ENCODE peak calls at places on chromosomes 4 and X, in seven cellular contexts. One of them, this sample, is unnamed.

GRCh38 chr4:123244233-123244632 is 152.4 kb upstream of the SPRY1 start:
- DNase-seq in brain microvascular endothelial cell: peak
- DNase-seq in NAMALWA: no peak
- DNase-seq in activated CD4-positive, alpha-beta T cell treated with anti-CD3 and anti-CD28 coated beads, Interleukin-2, amount 50 U/mL, for 4 hours: no peak
- DNase-seq in LoVo: no peak
- DNase-seq in activated gamma-delta T cell treated with anti-CD3 and anti-CD28 coated beads, Interleukin-2, amount 50 U/mL, for 16 hours: no peak
- DNase-seq in cardiac muscle cell: no peak
- DNase-seq in this sample: no peak

GRCh38 chrX:22135994-22136684 is 104.0 kb downstream of the PHEX start:
- DNase-seq in brain microvascular endothelial cell: no peak
- DNase-seq in NAMALWA: peak
- DNase-seq in activated CD4-positive, alpha-beta T cell treated with anti-CD3 and anti-CD28 coated beads, Interleukin-2, amount 50 U/mL, for 4 hours: no peak
- DNase-seq in LoVo: no peak
- DNase-seq in activated gamma-delta T cell treated with anti-CD3 and anti-CD28 coated beads, Interleukin-2, amount 50 U/mL, for 16 hours: no peak
- DNase-seq in cardiac muscle cell: peak
- DNase-seq in this sample: peak

GRCh38 chrX:115912372-115912897 is 258.1 kb upstream of the AGTR2 start:
- DNase-seq in brain microvascular endothelial cell: no peak
- DNase-seq in NAMALWA: peak
- DNase-seq in activated CD4-positive, alpha-beta T cell treated with anti-CD3 and anti-CD28 coated beads, Interleukin-2, amount 50 U/mL, for 4 hours: no peak
- DNase-seq in LoVo: no peak
- DNase-seq in activated gamma-delta T cell treated with anti-CD3 and anti-CD28 coated beads, Interleukin-2, amount 50 U/mL, for 16 hours: no peak
- DNase-seq in cardiac muscle cell: no peak
- DNase-seq in this sample: no peak

GRCh38 chr4:19494958-19495357 is 756.7 kb upstream of the SLIT2 start:
- DNase-seq in brain microvascular endothelial cell: no peak
- DNase-seq in NAMALWA: no peak
- DNase-seq in activated CD4-positive, alpha-beta T cell treated with anti-CD3 and anti-CD28 coated beads, Interleukin-2, amount 50 U/mL, for 4 hours: no peak
- DNase-seq in LoVo: no peak
- DNase-seq in activated gamma-delta T cell treated with anti-CD3 and anti-CD28 coated beads, Interleukin-2, amount 50 U/mL, for 16 hours: no peak
- DNase-seq in cardiac muscle cell: no peak
- DNase-seq in this sample: no peak

GRCh38 chr4:15893967-15894366 is 44.6 kb downstream of the FGFBP1 start:
- DNase-seq in brain microvascular endothelial cell: peak
- DNase-seq in NAMALWA: no peak
- DNase-seq in activated CD4-positive, alpha-beta T cell treated with anti-CD3 and anti-CD28 coated beads, Interleukin-2, amount 50 U/mL, for 4 hours: no peak
- DNase-seq in LoVo: peak
- DNase-seq in activated gamma-delta T cell treated with anti-CD3 and anti-CD28 coated beads, Interleukin-2, amount 50 U/mL, for 16 hours: no peak
- DNase-seq in cardiac muscle cell: no peak
- DNase-seq in this sample: no peak

GRCh38 chrX:19554786-19555185 is 39.5 kb upstream of the MAP3K15 start:
- DNase-seq in brain microvascular endothelial cell: peak
- DNase-seq in NAMALWA: no peak
- DNase-seq in activated CD4-positive, alpha-beta T cell treated with anti-CD3 and anti-CD28 coated beads, Interleukin-2, amount 50 U/mL, for 4 hours: no peak
- DNase-seq in LoVo: no peak
- DNase-seq in activated gamma-delta T cell treated with anti-CD3 and anti-CD28 coated beads, Interleukin-2, amount 50 U/mL, for 16 hours: no peak
- DNase-seq in cardiac muscle cell: no peak
- DNase-seq in this sample: peak

GRCh38 chr4:151359576-151359975 is 34.2 kb upstream of the SH3D19 start:
- DNase-seq in brain microvascular endothelial cell: no peak
- DNase-seq in NAMALWA: no peak
- DNase-seq in activated CD4-positive, alpha-beta T cell treated with anti-CD3 and anti-CD28 coated beads, Interleukin-2, amount 50 U/mL, for 4 hours: no peak
- DNase-seq in LoVo: no peak
- DNase-seq in activated gamma-delta T cell treated with anti-CD3 and anti-CD28 coated beads, Interleukin-2, amount 50 U/mL, for 16 hours: no peak
- DNase-seq in cardiac muscle cell: no peak
- DNase-seq in this sample: no peak

GRCh38 chrX:132956421-132957210 is 1.8 kb downstream of the HS6ST2 start:
- DNase-seq in brain microvascular endothelial cell: no peak
- DNase-seq in NAMALWA: no peak
- DNase-seq in activated CD4-positive, alpha-beta T cell treated with anti-CD3 and anti-CD28 coated beads, Interleukin-2, amount 50 U/mL, for 4 hours: no peak
- DNase-seq in LoVo: no peak
- DNase-seq in activated gamma-delta T cell treated with anti-CD3 and anti-CD28 coated beads, Interleukin-2, amount 50 U/mL, for 16 hours: no peak
- DNase-seq in cardiac muscle cell: peak
- DNase-seq in this sample: no peak

GRCh38 chr4:114151-114550 is 10.2 kb upstream of the ZNF718 start:
- DNase-seq in brain microvascular endothelial cell: no peak
- DNase-seq in NAMALWA: no peak
- DNase-seq in activated CD4-positive, alpha-beta T cell treated with anti-CD3 and anti-CD28 coated beads, Interleukin-2, amount 50 U/mL, for 4 hours: no peak
- DNase-seq in LoVo: no peak
- DNase-seq in activated gamma-delta T cell treated with anti-CD3 and anti-CD28 coated beads, Interleukin-2, amount 50 U/mL, for 16 hours: no peak
- DNase-seq in cardiac muscle cell: no peak
- DNase-seq in this sample: no peak

GRCh38 chr4:139492429-139492828 is 38.5 kb downstream of the RAB33B start:
- DNase-seq in brain microvascular endothelial cell: no peak
- DNase-seq in NAMALWA: no peak
- DNase-seq in activated CD4-positive, alpha-beta T cell treated with anti-CD3 and anti-CD28 coated beads, Interleukin-2, amount 50 U/mL, for 4 hours: no peak
- DNase-seq in LoVo: no peak
- DNase-seq in activated gamma-delta T cell treated with anti-CD3 and anti-CD28 coated beads, Interleukin-2, amount 50 U/mL, for 16 hours: no peak
- DNase-seq in cardiac muscle cell: no peak
- DNase-seq in this sample: no peak

GRCh38 chr4:78222575-78223186 is 165.6 kb downstream of the FRAS1 start:
- DNase-seq in brain microvascular endothelial cell: no peak
- DNase-seq in NAMALWA: no peak
- DNase-seq in activated CD4-positive, alpha-beta T cell treated with anti-CD3 and anti-CD28 coated beads, Interleukin-2, amount 50 U/mL, for 4 hours: no peak
- DNase-seq in LoVo: no peak
- DNase-seq in activated gamma-delta T cell treated with anti-CD3 and anti-CD28 coated beads, Interleukin-2, amount 50 U/mL, for 16 hours: no peak
- DNase-seq in cardiac muscle cell: no peak
- DNase-seq in this sample: no peak